ENCODE peak calls at places on chromosomes 16 and 17, in ten cellular contexts. N, W, C, M, L, G, J, D, I and T are unnamed samples.

GRCh38 chr17:40547079-40547784 is 18.0 kb downstream of the CCR7 start:
- DNase-seq in N (peak; percentile 80), W (peak; percentile 86), C (peak; percentile 98), M (peak; percentile 47), L (no peak), G (no peak), J (peak; percentile 57), D (no peak), I (no peak), T (no peak)

GRCh38 chr16:86252596-86252995 is 257.7 kb upstream of the FOXF1 start:
- DNase-seq in N (no peak), W (no peak), C (no peak), M (no peak), L (no peak), G (peak; percentile 67), J (no peak), D (peak; percentile 27), I (no peak), T (peak; percentile 49)

GRCh38 chr16:1428511-1428910 is 2.4 kb upstream of the PERCC1 start:
- DNase-seq in N (peak; percentile 68), W (peak; percentile 40), C (no peak), M (peak; percentile 54), L (no peak), G (peak; percentile 19), J (no peak), D (no peak), I (no peak), T (peak; percentile 40)

GRCh38 chr16:89178453-89179147 is 7.1 kb downstream of the CDH15 start:
- DNase-seq in N (no peak), W (no peak), C (peak; percentile 31), M (no peak), L (no peak), G (no peak), J (no peak), D (no peak), I (no peak), T (no peak)

GRCh38 chr16:87392823-87393679 is 915 bp downstream of the MAP1LC3B start:
- DNase-seq in N (peak; percentile 71), W (peak; percentile 49), C (peak; percentile 46), M (peak; percentile 39), L (no peak), G (peak; percentile 70), J (peak; percentile 73), D (peak; percentile 57), I (peak; percentile 17), T (peak; percentile 80)

GRCh38 chr17:55281592-55282378 is 17.0 kb downstream of the HLF start:
- DNase-seq in N (no peak), W (no peak), C (no peak), M (no peak), L (no peak), G (no peak), J (no peak), D (no peak), I (no peak), T (peak; percentile 23)

GRCh38 chr17:45287526-45288264 is 25.8 kb upstream of the SPATA32 start:
- DNase-seq in N (no peak), W (no peak), C (no peak), M (no peak), L (no peak), G (no peak), J (no peak), D (no peak), I (no peak), T (no peak)

GRCh38 chr17:54956802-54957201 is 11.7 kb downstream of the COX11 start:
- DNase-seq in N (no peak), W (no peak), C (no peak), M (no peak), L (no peak), G (no peak), J (no peak), D (no peak), I (no peak), T (no peak)

GRCh38 chr16:70715113-70715711 is 29.4 kb upstream of the MTSS2 start:
- DNase-seq in N (no peak), W (no peak), C (peak; percentile 99), M (no peak), L (peak; percentile 92), G (peak; percentile 99), J (peak; percentile 97), D (peak; percentile 50), I (peak; percentile 38), T (peak; percentile 100)

GRCh38 chr17:12027658-12028057 is 7.0 kb downstream of the MAP2K4 start:
- DNase-seq in N (no peak), W (no peak), C (no peak), M (no peak), L (no peak), G (no peak), J (no peak), D (no peak), I (no peak), T (no peak)

GRCh38 chr16:25035494-25036405 is 20.6 kb upstream of the ARHGAP17 start:
- DNase-seq in N (no peak), W (no peak), C (no peak), M (no peak), L (no peak), G (peak; percentile 54), J (no peak), D (no peak), I (no peak), T (no peak)

GRCh38 chr17:279356-279755 is 73.3 kb downstream of the RPH3AL start:
- DNase-seq in N (no peak), W (no peak), C (no peak), M (no peak), L (no peak), G (no peak), J (no peak), D (no peak), I (no peak), T (no peak)

GRCh38 chr17:3659541-3660111 is 8.8 kb downstream of the TAX1BP3 start:
- DNase-seq in N (no peak), W (no peak), C (peak; percentile 66), M (no peak), L (peak; percentile 40), G (peak; percentile 88), J (peak; percentile 85), D (peak; percentile 50), I (peak; percentile 51), T (peak; percentile 95)

GRCh38 chr17:55883112-55883511 is 132.3 kb downstream of the PCTP start:
- DNase-seq in N (no peak), W (no peak), C (no peak), M (no peak), L (no peak), G (peak; percentile 20), J (no peak), D (no peak), I (no peak), T (no peak)

GRCh38 chr17:32519769-32520701 is 33.2 kb downstream of the CDK5R1 start:
- DNase-seq in N (peak; percentile 79), W (peak; percentile 66), C (peak; percentile 31), M (peak; percentile 69), L (no peak), G (peak; percentile 40), J (no peak), D (peak; percentile 26), I (no peak), T (peak; percentile 58)

GRCh38 chr16:57647136-57647875 is 18.9 kb downstream of the ADGRG1 start:
- DNase-seq in N (no peak), W (no peak), C (no peak), M (peak; percentile 48), L (no peak), G (peak; percentile 89), J (no peak), D (no peak), I (no peak), T (peak; percentile 33)

GRCh38 chr17:48609754-48610281 is 999 bp downstream of the HOXB7 start:
- DNase-seq in N (no peak), W (no peak), C (no peak), M (no peak), L (no peak), G (no peak), J (no peak), D (no peak), I (no peak), T (no peak)

GRCh38 chr17:80086081-80086480 is 15.3 kb upstream of the GAA start:
- DNase-seq in N (no peak), W (no peak), C (no peak), M (no peak), L (no peak), G (no peak), J (no peak), D (no peak), I (no peak), T (no peak)

GRCh38 chr16:57781349-57781740 is 20.9 kb downstream of the KIFC3 start:
- DNase-seq in N (no peak), W (no peak), C (no peak), M (no peak), L (no peak), G (no peak), J (no peak), D (no peak), I (no peak), T (no peak)

GRCh38 chr17:46212634-46213435 is 19.6 kb upstream of the KANSL1 start:
- DNase-seq in N (peak; percentile 71), W (peak; percentile 69), C (peak; percentile 61), M (peak; percentile 74), L (no peak), G (peak; percentile 91), J (no peak), D (peak; percentile 85), I (peak; percentile 11), T (peak; percentile 93)

GRCh38 chr17:10171057-10171456 is 27.3 kb downstream of the GAS7 start:
- DNase-seq in N (no peak), W (no peak), C (no peak), M (no peak), L (no peak), G (no peak), J (no peak), D (no peak), I (peak; percentile 37), T (peak; percentile 63)

GRCh38 chr16:27405546-27406451 is 3.8 kb downstream of the IL21R start:
- DNase-seq in N (peak; percentile 71), W (peak; percentile 46), C (no peak), M (no peak), L (no peak), G (no peak), J (peak; percentile 71), D (no peak), I (no peak), T (peak; percentile 69)

GRCh38 chr16:14364386-14365199 is 265.5 kb downstream of the PARN start:
- DNase-seq in N (no peak), W (no peak), C (peak; percentile 90), M (no peak), L (no peak), G (peak; percentile 87), J (no peak), D (no peak), I (no peak), T (peak; percentile 82)

GRCh38 chr16:10081201-10081940 is 100.9 kb downstream of the GRIN2A start:
- DNase-seq in N (no peak), W (no peak), C (no peak), M (no peak), L (no peak), G (no peak), J (no peak), D (no peak), I (no peak), T (no peak)

GRCh38 chr16:49835116-49835880 is 20.6 kb downstream of the ZNF423 start:
- DNase-seq in N (no peak), W (no peak), C (no peak), M (no peak), L (no peak), G (no peak), J (no peak), D (no peak), I (no peak), T (no peak)